ENCODE peak calls at places on chromosomes 6 and 20, in seven cellular contexts. C is H1, Y is HepG2, J is GM12892, T is K562, H is SK-N-SH, Q is GM12878. S is an unnamed sample.

GRCh38 chr20:44648579-44648978 is 2.9 kb downstream of the ADA start:
- DNase-seq in H (no peak), Q (no peak), C (no peak), Y (peak), J (no peak), T (no peak), S (no peak)

GRCh38 chr6:38593419-38593818 is 46.3 kb downstream of the BTBD9 start:
- DNase-seq in J (no peak), Y (no peak), H (no peak), T (no peak), Q (no peak), C (no peak), S (no peak)

GRCh38 chr6:167930300-167930699 is 67.2 kb upstream of the KIF25 start:
- DNase-seq in C (no peak), Y (peak), H (no peak), Q (no peak), J (no peak), T (no peak), S (no peak)

GRCh38 chr6:45813943-45814342 is 201.7 kb downstream of the CLIC5 start:
- DNase-seq in J (no peak), H (no peak), C (no peak), T (no peak), Q (no peak), Y (no peak), S (no peak)

GRCh38 chr6:79084693-79085092 is 6.6 kb upstream of the PHIP start:
- DNase-seq in J (no peak), Q (no peak), H (no peak), T (no peak), C (no peak), Y (peak), S (no peak)

GRCh38 chr20:44961868-44962267 is 1.7 kb upstream of the TOMM34 start:
- DNase-seq in Q (no peak), H (peak), T (no peak), C (no peak), J (no peak), Y (peak), S (no peak)

GRCh38 chr6:23532227-23532626 is 593.8 kb upstream of the NRSN1 start:
- DNase-seq in Q (no peak), J (no peak), Y (no peak), T (no peak), H (no peak), C (no peak), S (no peak)

GRCh38 chr6:152502421-152503188 is 134.6 kb downstream of the SYNE1 start:
- DNase-seq in C (no peak), Q (no peak), J (no peak), T (no peak), Y (no peak), H (no peak), S (no peak)

GRCh38 chr20:15515706-15516105 is 1057.5 kb downstream of the KIF16B start:
- DNase-seq in Y (no peak), T (no peak), C (no peak), J (no peak), Q (no peak), H (peak), S (no peak)

GRCh38 chr6:111972714-111973678 is 80.9 kb upstream of the CCN6 start:
- DNase-seq in T (no peak), C (no peak), J (no peak), Y (no peak), H (peak), Q (no peak), S (no peak)

GRCh38 chr6:146803601-146804000 is 204.8 kb downstream of the ADGB start:
- DNase-seq in J (no peak), Y (no peak), T (no peak), C (no peak), H (no peak), Q (no peak), S (no peak)

GRCh38 chr6:44000164-44000842 is 126.9 kb downstream of the MRPL14 start:
- DNase-seq in C (no peak), J (peak), Y (no peak), H (peak), T (peak), Q (peak), S (no peak)

GRCh38 chr6:40409716-40410397 is 177.3 kb downstream of the LRFN2 start:
- DNase-seq in Y (no peak), H (no peak), J (no peak), C (no peak), T (no peak), Q (no peak), S (no peak)

GRCh38 chr20:40156600-40157307 is 532.3 kb downstream of the MAFB start:
- DNase-seq in H (no peak), T (no peak), Q (peak), Y (no peak), C (no peak), J (peak), S (peak)

GRCh38 chr6:19731286-19731685 is 105.9 kb upstream of the ID4 start:
- DNase-seq in T (no peak), Q (no peak), Y (peak), H (no peak), C (no peak), J (no peak), S (no peak)

GRCh38 chr6:115947964-115948541 is 112.6 kb downstream of the FRK start:
- DNase-seq in Y (peak), J (no peak), C (no peak), T (no peak), H (no peak), Q (no peak), S (no peak)
- TF ChIP-seq TAF1 in Y (no peak), J (no peak), C (no peak), T (no peak), H (no peak), Q (no peak), S (no peak)

DNA sequence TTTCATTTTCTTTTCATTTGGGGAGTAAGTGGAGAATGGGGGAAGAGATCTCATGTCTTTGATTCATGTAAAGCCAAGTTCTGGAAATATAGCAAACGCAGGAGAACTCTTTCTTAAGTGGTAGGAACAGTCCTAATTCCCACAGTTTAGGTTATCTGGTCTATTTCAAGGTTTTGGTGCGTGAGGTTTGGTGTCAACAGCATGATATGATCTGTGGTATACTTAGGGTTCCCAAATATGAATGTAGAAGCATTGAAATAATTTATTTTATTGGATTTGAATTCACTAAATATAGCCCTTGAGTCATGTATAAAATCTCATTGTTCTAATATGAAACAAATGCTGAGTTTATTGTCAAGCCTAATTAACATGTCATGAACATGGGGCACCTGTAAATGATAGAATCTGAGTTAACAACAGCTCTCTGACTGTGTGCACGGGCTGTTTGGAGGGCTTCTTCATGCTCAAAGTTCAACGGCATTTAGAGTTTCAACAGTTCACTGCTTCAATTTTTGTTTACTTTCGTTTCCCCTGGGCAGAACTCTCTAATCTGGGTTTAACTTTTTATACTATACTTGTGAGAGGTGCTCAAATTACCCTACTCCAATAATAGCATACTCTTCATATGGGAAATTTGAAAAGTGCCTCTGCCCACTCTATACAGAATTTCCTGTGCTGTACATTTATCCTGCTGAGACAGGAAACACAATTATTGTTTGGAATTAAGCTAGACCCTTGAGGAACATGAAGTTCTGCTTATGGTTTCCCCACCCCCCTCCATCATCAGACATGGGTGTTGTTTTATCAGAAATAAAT is 236.3 kb upstream of the ZNF217 start:
- DNase-seq in T (no peak), J (no peak), Q (no peak), C (no peak), Y (peak), H (no peak), S (no peak)
- TF ChIP-seq TAF1 in T (no peak), J (no peak), Q (no peak), C (no peak), Y (no peak), H (no peak), S (no peak)

GRCh38 chr6:157821342-157822033 is 1.6 kb upstream of the SNX9 start:
- DNase-seq in Q (no peak), C (no peak), J (no peak), T (no peak), Y (no peak), H (no peak), S (no peak)

GRCh38 chr6:157825243-157825904 is 2.3 kb downstream of the SNX9 start:
- DNase-seq in J (no peak), T (no peak), Y (peak), Q (no peak), H (no peak), C (no peak), S (no peak)

GRCh38 chr6:157822221-157823000 is 635 bp upstream of the SNX9 start:
- DNase-seq in Q (no peak), T (no peak), J (peak), H (no peak), Y (no peak), C (peak), S (no peak)

GRCh38 chr6:157823523-157824370 is 701 bp downstream of the SNX9 start:
- DNase-seq in Y (peak), T (peak), Q (peak), C (peak), J (peak), H (peak), S (no peak)

DNA sequence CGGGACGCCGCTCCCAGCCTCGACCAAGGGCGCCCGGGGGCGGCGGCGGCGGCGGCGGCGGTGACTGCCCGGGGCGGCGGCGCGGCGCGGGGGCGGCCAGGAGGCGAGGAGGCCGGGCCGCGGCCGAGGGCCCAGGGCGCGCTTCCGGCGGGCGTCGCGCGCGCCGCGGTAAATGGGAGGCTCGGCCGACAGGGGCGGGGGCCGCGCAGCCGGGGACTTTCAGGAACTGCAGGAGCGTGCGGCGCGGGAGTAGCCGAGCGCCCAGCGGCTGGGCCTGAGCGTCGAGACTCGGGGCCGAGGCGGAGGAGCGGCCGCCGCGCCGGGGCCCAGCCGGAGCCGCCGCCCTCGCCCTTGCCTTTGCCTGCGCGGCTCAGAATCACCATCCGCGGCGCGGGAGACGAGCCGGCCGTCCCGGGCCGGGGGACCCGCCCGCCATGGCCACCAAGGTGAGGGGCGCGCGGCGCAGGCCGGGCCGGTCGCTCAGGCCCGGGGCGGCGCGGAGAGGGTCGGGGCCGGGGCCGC is at the start of gene SNX9:
- DNase-seq in Q (no peak), Y (peak), C (peak), J (peak), H (peak), T (peak), S (peak)
- TF ChIP-seq TAF1 in Q (no peak), Y (no peak), C (peak), J (no peak), H (peak), T (peak), S (no peak)

DNA sequence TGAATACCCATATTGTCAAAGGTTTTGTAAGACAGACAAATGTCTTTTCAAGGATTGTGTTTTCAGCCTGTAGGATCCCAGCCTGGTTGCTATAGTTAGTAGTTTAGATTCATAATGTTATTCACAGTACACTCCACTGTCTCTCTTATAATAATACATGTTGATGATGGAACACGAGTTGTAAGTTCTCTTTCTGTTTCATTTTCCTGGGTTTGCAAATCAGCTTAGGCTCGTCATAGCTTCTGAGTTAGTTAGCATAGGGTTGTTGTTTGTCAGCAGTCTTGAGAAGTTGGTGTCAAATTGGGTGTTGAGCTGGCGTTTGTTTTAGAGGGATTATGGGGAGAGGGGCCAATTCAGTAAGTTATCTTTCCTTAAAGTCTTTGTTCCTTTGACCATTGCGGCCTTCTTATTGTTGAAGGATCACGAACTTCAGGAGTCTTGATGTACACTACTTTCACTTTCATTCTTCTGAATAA is 45.8 kb downstream of the QKI start:
- DNase-seq in H (no peak), T (no peak), J (no peak), Y (no peak), Q (peak), C (no peak), S (no peak)
- TF ChIP-seq TAF1 in H (no peak), T (no peak), J (no peak), Y (no peak), Q (no peak), C (no peak), S (no peak)

GRCh38 chr6:16758163-16758975 is 2.9 kb downstream of the ATXN1 start:
- DNase-seq in H (no peak), T (peak), Q (no peak), J (no peak), Y (peak), C (no peak), S (no peak)

GRCh38 chr6:16761469-16762264 is 407 bp upstream of the ATXN1 start:
- DNase-seq in J (peak), H (peak), Q (no peak), Y (peak), C (peak), T (peak), S (peak)

GRCh38 chr6:16759181-16759645 is 2.0 kb downstream of the ATXN1 start:
- DNase-seq in Q (no peak), Y (no peak), T (no peak), J (no peak), C (no peak), H (no peak), S (no peak)

GRCh38 chr6:16760536-16761468 is at the start of gene ATXN1:
- DNase-seq in Q (no peak), J (peak), T (peak), H (peak), Y (peak), C (peak), S (peak)

DNA sequence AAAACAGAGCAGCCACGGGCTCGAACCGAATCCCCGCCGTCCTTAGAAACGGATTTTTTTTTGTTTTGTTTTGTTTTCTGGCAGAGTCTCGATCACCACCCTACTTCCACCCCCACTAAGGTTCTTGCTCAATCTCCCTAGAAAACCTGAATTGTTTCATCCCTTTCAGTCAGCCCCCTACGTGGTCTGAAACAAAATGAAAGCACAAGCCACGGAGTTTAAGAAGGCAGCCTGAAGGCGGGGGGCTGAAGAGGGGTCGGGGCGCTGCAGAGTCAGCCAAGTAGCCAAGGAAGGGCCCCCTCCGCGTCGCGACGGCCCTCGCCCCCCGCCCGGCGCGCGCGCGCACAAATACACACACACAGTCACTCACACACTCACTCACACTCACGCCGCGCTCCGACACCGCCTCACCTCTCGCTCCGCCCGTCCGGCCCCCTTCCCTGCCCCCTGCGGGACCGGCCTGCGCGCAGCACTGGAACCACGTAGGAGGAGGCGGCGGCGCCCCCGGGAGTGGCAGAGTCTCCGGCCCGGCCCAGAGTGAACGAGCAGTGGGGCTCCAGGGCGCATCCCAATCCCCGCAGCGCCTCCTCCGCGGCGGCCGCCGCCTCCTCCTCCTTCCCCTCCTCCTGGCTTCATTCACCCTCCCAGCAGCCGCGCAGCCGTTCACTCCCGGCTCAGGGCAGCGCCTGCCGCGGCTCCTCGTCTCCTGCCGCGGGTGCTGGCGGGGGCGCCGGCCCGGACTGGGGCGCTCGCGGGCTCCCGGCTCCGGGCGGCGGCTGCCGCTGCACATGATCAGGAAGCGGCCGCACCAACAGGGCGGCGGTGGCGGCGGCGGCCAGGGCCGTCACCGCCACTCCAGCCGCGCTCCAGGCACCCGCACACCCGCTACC is 1.4 kb downstream of the ATXN1 start:
- DNase-seq in C (peak), Y (peak), J (peak), Q (no peak), H (peak), T (peak), S (peak)
- TF ChIP-seq TAF1 in C (peak), Y (peak), J (peak), Q (peak), H (no peak), T (peak), S (peak)

S was measured in GM12891.